ENCODE peak calls at places on chromosomes 2 and 18, in seven cellular contexts. One of them, this sample, is unnamed.

GRCh38 chr2:187409682-187410081 is 38.4 kb downstream of the CALCRL start:
- DNase-seq in fibroblast of the aortic adventitia: no peak
- DNase-seq in psoas muscle: no peak
- DNase-seq in kidney: no peak
- DNase-seq in ovary: no peak
- DNase-seq in suprapubic skin: no peak
- DNase-seq in prostate gland: no peak
- DNase-seq in this sample: no peak

GRCh38 chr2:107591541-107591940 is 235.2 kb upstream of the RGPD4 start:
- DNase-seq in fibroblast of the aortic adventitia: peak; percentile 3
- DNase-seq in psoas muscle: no peak
- DNase-seq in kidney: no peak
- DNase-seq in ovary: no peak
- DNase-seq in suprapubic skin: no peak
- DNase-seq in prostate gland: no peak
- DNase-seq in this sample: peak; percentile 69

GRCh38 chr2:136901732-136902131 is 136.4 kb downstream of the THSD7B start:
- DNase-seq in fibroblast of the aortic adventitia: no peak
- DNase-seq in psoas muscle: no peak
- DNase-seq in kidney: no peak
- DNase-seq in ovary: no peak
- DNase-seq in suprapubic skin: no peak
- DNase-seq in prostate gland: no peak
- DNase-seq in this sample: no peak

GRCh38 chr2:10245661-10246060 is 57.0 kb upstream of the HPCAL1 start:
- DNase-seq in fibroblast of the aortic adventitia: no peak
- DNase-seq in psoas muscle: no peak
- DNase-seq in kidney: peak; percentile 44
- DNase-seq in ovary: no peak
- DNase-seq in suprapubic skin: no peak
- DNase-seq in prostate gland: no peak
- DNase-seq in this sample: no peak

GRCh38 chr2:164515030-164515429 is 106.3 kb downstream of the GRB14 start:
- DNase-seq in fibroblast of the aortic adventitia: no peak
- DNase-seq in psoas muscle: no peak
- DNase-seq in kidney: no peak
- DNase-seq in ovary: no peak
- DNase-seq in suprapubic skin: no peak
- DNase-seq in prostate gland: no peak
- DNase-seq in this sample: no peak

GRCh38 chr2:122001441-122001874 is 246.0 kb downstream of the TSN start:
- DNase-seq in fibroblast of the aortic adventitia: no peak
- DNase-seq in psoas muscle: no peak
- DNase-seq in kidney: no peak
- DNase-seq in ovary: no peak
- DNase-seq in suprapubic skin: peak; percentile 52
- DNase-seq in prostate gland: no peak
- DNase-seq in this sample: no peak

GRCh38 chr2:129191530-129191929 is 787.9 kb upstream of the RAB6C start:
- DNase-seq in fibroblast of the aortic adventitia: no peak
- DNase-seq in psoas muscle: no peak
- DNase-seq in kidney: no peak
- DNase-seq in ovary: no peak
- DNase-seq in suprapubic skin: no peak
- DNase-seq in prostate gland: no peak
- DNase-seq in this sample: no peak

GRCh38 chr2:121648611-121649401 is 456 bp downstream of the CLASP1 start:
- DNase-seq in fibroblast of the aortic adventitia: peak; percentile 66
- DNase-seq in psoas muscle: peak; percentile 49
- DNase-seq in kidney: no peak
- DNase-seq in ovary: peak; percentile 68
- DNase-seq in suprapubic skin: peak; percentile 86
- DNase-seq in prostate gland: peak; percentile 39
- DNase-seq in this sample: peak; percentile 72

GRCh38 chr18:11570770-11571169 is 38.6 kb upstream of the SLC35G4 start:
- DNase-seq in fibroblast of the aortic adventitia: peak; percentile 22
- DNase-seq in psoas muscle: no peak
- DNase-seq in kidney: no peak
- DNase-seq in ovary: no peak
- DNase-seq in suprapubic skin: no peak
- DNase-seq in prostate gland: no peak
- DNase-seq in this sample: peak; percentile 56

GRCh38 chr2:97950329-97951154 is 45.2 kb downstream of the TMEM131 start:
- DNase-seq in fibroblast of the aortic adventitia: peak; percentile 91
- DNase-seq in psoas muscle: no peak
- DNase-seq in kidney: no peak
- DNase-seq in ovary: no peak
- DNase-seq in suprapubic skin: no peak
- DNase-seq in prostate gland: no peak
- DNase-seq in this sample: peak; percentile 89

GRCh38 chr2:134493797-134494196 is 225.0 kb downstream of the TMEM163 start:
- DNase-seq in fibroblast of the aortic adventitia: no peak
- DNase-seq in psoas muscle: no peak
- DNase-seq in kidney: no peak
- DNase-seq in ovary: no peak
- DNase-seq in suprapubic skin: no peak
- DNase-seq in prostate gland: no peak
- DNase-seq in this sample: no peak

GRCh38 chr2:179186126-179186525 is 78.5 kb downstream of the SESTD1 start:
- DNase-seq in fibroblast of the aortic adventitia: peak; percentile 57
- DNase-seq in psoas muscle: no peak
- DNase-seq in kidney: no peak
- DNase-seq in ovary: no peak
- DNase-seq in suprapubic skin: no peak
- DNase-seq in prostate gland: no peak
- DNase-seq in this sample: peak; percentile 50

GRCh38 chr2:149064365-149064841 is 25.9 kb downstream of the LYPD6B start:
- DNase-seq in fibroblast of the aortic adventitia: no peak
- DNase-seq in psoas muscle: no peak
- DNase-seq in kidney: no peak
- DNase-seq in ovary: no peak
- DNase-seq in suprapubic skin: no peak
- DNase-seq in prostate gland: no peak
- DNase-seq in this sample: no peak

GRCh38 chr2:48767330-48767729 is 11.8 kb upstream of the LHCGR start:
- DNase-seq in fibroblast of the aortic adventitia: no peak
- DNase-seq in psoas muscle: no peak
- DNase-seq in kidney: no peak
- DNase-seq in ovary: no peak
- DNase-seq in suprapubic skin: no peak
- DNase-seq in prostate gland: no peak
- DNase-seq in this sample: no peak

GRCh38 chr2:168543037-168543436 is 87.0 kb downstream of the CERS6 start:
- DNase-seq in fibroblast of the aortic adventitia: no peak
- DNase-seq in psoas muscle: no peak
- DNase-seq in kidney: no peak
- DNase-seq in ovary: no peak
- DNase-seq in suprapubic skin: no peak
- DNase-seq in prostate gland: no peak
- DNase-seq in this sample: no peak

GRCh38 chr2:46645681-46646162 is 166.4 kb downstream of the TMEM247 start:
- DNase-seq in fibroblast of the aortic adventitia: peak; percentile 92
- DNase-seq in psoas muscle: no peak
- DNase-seq in kidney: no peak
- DNase-seq in ovary: peak; percentile 77
- DNase-seq in suprapubic skin: no peak
- DNase-seq in prostate gland: peak; percentile 71
- DNase-seq in this sample: peak; percentile 92

GRCh38 chr2:210225461-210225798 is 183 bp upstream of the ACADL start:
- DNase-seq in fibroblast of the aortic adventitia: peak; percentile 34
- DNase-seq in psoas muscle: no peak
- DNase-seq in kidney: no peak
- DNase-seq in ovary: no peak
- DNase-seq in suprapubic skin: no peak
- DNase-seq in prostate gland: no peak
- DNase-seq in this sample: peak; percentile 31

GRCh38 chr2:196263181-196263747 is 91.9 kb upstream of the STK17B start:
- DNase-seq in fibroblast of the aortic adventitia: no peak
- DNase-seq in psoas muscle: no peak
- DNase-seq in kidney: no peak
- DNase-seq in ovary: no peak
- DNase-seq in suprapubic skin: no peak
- DNase-seq in prostate gland: no peak
- DNase-seq in this sample: peak; percentile 91

GRCh38 chr2:197925204-197925603 is 120.8 kb downstream of the PLCL1 start:
- DNase-seq in fibroblast of the aortic adventitia: peak; percentile 29
- DNase-seq in psoas muscle: no peak
- DNase-seq in kidney: no peak
- DNase-seq in ovary: no peak
- DNase-seq in suprapubic skin: no peak
- DNase-seq in prostate gland: no peak
- DNase-seq in this sample: no peak

GRCh38 chr2:174664084-174664759 is 66.6 kb upstream of the WIPF1 start:
- DNase-seq in fibroblast of the aortic adventitia: no peak
- DNase-seq in psoas muscle: no peak
- DNase-seq in kidney: peak; percentile 41
- DNase-seq in ovary: no peak
- DNase-seq in suprapubic skin: no peak
- DNase-seq in prostate gland: no peak
- DNase-seq in this sample: no peak

GRCh38 chr18:50432915-50433314 is 58.1 kb downstream of the SKA1 start:
- DNase-seq in fibroblast of the aortic adventitia: no peak
- DNase-seq in psoas muscle: no peak
- DNase-seq in kidney: no peak
- DNase-seq in ovary: no peak
- DNase-seq in suprapubic skin: no peak
- DNase-seq in prostate gland: no peak
- DNase-seq in this sample: no peak

GRCh38 chr2:44635725-44636124 is 274.0 kb downstream of the CAMKMT start:
- DNase-seq in fibroblast of the aortic adventitia: no peak
- DNase-seq in psoas muscle: no peak
- DNase-seq in kidney: no peak
- DNase-seq in ovary: no peak
- DNase-seq in suprapubic skin: no peak
- DNase-seq in prostate gland: no peak
- DNase-seq in this sample: no peak

GRCh38 chr2:25566694-25567093 is 106.7 kb downstream of the DTNB start:
- DNase-seq in fibroblast of the aortic adventitia: peak; percentile 35
- DNase-seq in psoas muscle: no peak
- DNase-seq in kidney: no peak
- DNase-seq in ovary: no peak
- DNase-seq in suprapubic skin: no peak
- DNase-seq in prostate gland: no peak
- DNase-seq in this sample: peak; percentile 65

GRCh38 chr2:20223345-20224190 is 1.4 kb downstream of the SDC1 start:
- DNase-seq in fibroblast of the aortic adventitia: peak; percentile 49
- DNase-seq in psoas muscle: peak; percentile 34
- DNase-seq in kidney: peak; percentile 86
- DNase-seq in ovary: peak; percentile 77
- DNase-seq in suprapubic skin: no peak
- DNase-seq in prostate gland: no peak
- DNase-seq in this sample: peak; percentile 55

GRCh38 chr2:20226152-20226545 is 1.2 kb upstream of the SDC1 start:
- DNase-seq in fibroblast of the aortic adventitia: no peak
- DNase-seq in psoas muscle: no peak
- DNase-seq in kidney: peak; percentile 46
- DNase-seq in ovary: peak; percentile 30
- DNase-seq in suprapubic skin: peak; percentile 58
- DNase-seq in prostate gland: no peak
- DNase-seq in this sample: no peak

GRCh38 chr2:20225294-20226151 is 593 bp upstream of the SDC1 start:
- DNase-seq in fibroblast of the aortic adventitia: peak; percentile 35
- DNase-seq in psoas muscle: peak; percentile 41
- DNase-seq in kidney: peak; percentile 91
- DNase-seq in ovary: peak; percentile 80
- DNase-seq in suprapubic skin: peak; percentile 83
- DNase-seq in prostate gland: peak; percentile 82
- DNase-seq in this sample: peak; percentile 57

GRCh38 chr2:20224191-20224715 is 677 bp downstream of the SDC1 start:
- DNase-seq in fibroblast of the aortic adventitia: no peak
- DNase-seq in psoas muscle: no peak
- DNase-seq in kidney: peak; percentile 78
- DNase-seq in ovary: no peak
- DNase-seq in suprapubic skin: no peak
- DNase-seq in prostate gland: no peak
- DNase-seq in this sample: no peak

GRCh38 chr2:20224716-20225293 is at the start of gene SDC1:
- DNase-seq in fibroblast of the aortic adventitia: peak; percentile 39
- DNase-seq in psoas muscle: peak; percentile 53
- DNase-seq in kidney: peak; percentile 86
- DNase-seq in ovary: peak; percentile 77
- DNase-seq in suprapubic skin: peak; percentile 80
- DNase-seq in prostate gland: peak; percentile 56
- DNase-seq in this sample: peak; percentile 62
- H3K4me3 ChIP-seq in fibroblast of the aortic adventitia: peak within 1 kb of the TSS; percentile 66
- H3K4me3 ChIP-seq in psoas muscle: peak within 1 kb of the TSS; percentile 76
- H3K4me3 ChIP-seq in kidney: peak within 1 kb of the TSS; percentile 73
- H3K4me3 ChIP-seq in ovary: peak within 1 kb of the TSS; percentile 47
- H3K4me3 ChIP-seq in suprapubic skin: peak within 1 kb of the TSS; percentile 92
- H3K4me3 ChIP-seq in prostate gland: peak within 1 kb of the TSS; percentile 62
- H3K4me3 ChIP-seq in this sample: peak within 1 kb of the TSS; percentile 64

GRCh38 chr18:25614168-25614567 is 262.2 kb upstream of the ZNF521 start:
- DNase-seq in fibroblast of the aortic adventitia: no peak
- DNase-seq in psoas muscle: no peak
- DNase-seq in kidney: no peak
- DNase-seq in ovary: no peak
- DNase-seq in suprapubic skin: no peak
- DNase-seq in prostate gland: no peak
- DNase-seq in this sample: no peak
- TF ChIP-seq CTCF in fibroblast of the aortic adventitia: no peak
- TF ChIP-seq CTCF in psoas muscle: no peak
- TF ChIP-seq CTCF in kidney: no peak
- TF ChIP-seq CTCF in ovary: no peak
- TF ChIP-seq CTCF in suprapubic skin: no peak
- TF ChIP-seq CTCF in prostate gland: no peak
- TF ChIP-seq CTCF in this sample: no peak

DNA sequence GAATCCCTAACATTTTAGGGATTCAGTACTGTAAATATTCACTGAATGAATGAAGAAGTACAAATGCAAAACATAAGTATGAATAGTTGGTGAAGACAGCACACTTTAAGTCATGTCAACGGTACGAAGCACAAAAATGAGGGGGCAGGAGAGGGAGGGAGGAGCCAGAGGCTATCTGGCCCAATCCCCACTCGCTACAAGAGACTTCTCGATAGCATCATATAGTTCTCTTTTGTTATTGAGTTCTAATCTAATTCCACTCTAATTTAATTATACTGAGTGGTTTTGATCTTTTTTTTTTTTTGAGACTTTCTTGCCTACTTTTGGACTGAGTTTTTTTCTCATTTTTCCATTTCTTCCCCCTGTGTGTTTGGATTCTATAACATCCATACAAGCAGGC is 152.2 kb upstream of the REV1 start:
- DNase-seq in fibroblast of the aortic adventitia: no peak
- DNase-seq in psoas muscle: no peak
- DNase-seq in kidney: no peak
- DNase-seq in ovary: no peak
- DNase-seq in suprapubic skin: no peak
- DNase-seq in prostate gland: no peak
- DNase-seq in this sample: no peak
- H3K4me3 ChIP-seq in fibroblast of the aortic adventitia: no peak overlapping the region
- H3K4me3 ChIP-seq in psoas muscle: no peak overlapping the region
- H3K4me3 ChIP-seq in kidney: no peak overlapping the region
- H3K4me3 ChIP-seq in ovary: no peak overlapping the region
- H3K4me3 ChIP-seq in suprapubic skin: no peak overlapping the region
- H3K4me3 ChIP-seq in prostate gland: no peak overlapping the region
- H3K4me3 ChIP-seq in this sample: no peak overlapping the region

DNA sequence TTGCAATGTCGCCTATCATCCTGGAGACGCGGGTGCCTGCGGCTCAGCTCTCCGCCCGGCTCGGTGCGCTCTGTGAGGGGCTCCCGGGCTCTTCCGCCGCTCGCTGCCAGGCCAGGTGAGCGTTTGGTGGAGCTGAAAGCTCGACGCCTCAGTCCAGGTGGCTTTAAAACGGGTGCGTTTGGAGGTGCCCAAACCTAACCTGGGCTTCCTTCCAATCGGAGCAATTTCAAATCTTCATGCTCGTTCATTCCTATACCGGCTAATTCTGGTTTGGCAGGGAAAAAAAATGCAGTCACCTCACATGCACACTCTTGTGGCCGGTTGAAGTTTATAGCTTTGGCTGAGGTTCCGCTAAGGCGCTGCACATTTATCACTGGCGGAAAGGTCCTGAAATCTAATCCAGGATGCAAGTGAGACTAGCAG is at the start of gene SLC16A14:
- DNase-seq in fibroblast of the aortic adventitia: peak; percentile 65
- DNase-seq in psoas muscle: no peak
- DNase-seq in kidney: no peak
- DNase-seq in ovary: no peak
- DNase-seq in suprapubic skin: no peak
- DNase-seq in prostate gland: peak; percentile 73
- DNase-seq in this sample: peak; percentile 76
- TF ChIP-seq CTCF in fibroblast of the aortic adventitia: peak; percentile 46
- TF ChIP-seq CTCF in psoas muscle: no peak
- TF ChIP-seq CTCF in kidney: peak; percentile 42
- TF ChIP-seq CTCF in ovary: no peak
- TF ChIP-seq CTCF in suprapubic skin: no peak
- TF ChIP-seq CTCF in prostate gland: no peak
- TF ChIP-seq CTCF in this sample: peak; percentile 63

This sample was measured in choroid plexus epithelial cell.